ENCODE peak calls at places on chromosome 6, in eight cellular contexts. X is heart right ventricle, D is heart left ventricle, I is transverse colon, B is ascending aorta, J is right cardiac atrium, M is GM23248, P is fibroblast of lung. W is an unnamed sample.

GRCh38 chr6:97669191-97669651 is 386.2 kb upstream of the MMS22L start:
- DNase-seq in I (no peak), P (peak; percentile 49), D (peak; percentile 42), M (peak; percentile 46), X (peak; percentile 27), J (peak; percentile 61), B (no peak), W (no peak)

GRCh38 chr6:16748028-16748319 is 13.3 kb downstream of the ATXN1 start:
- DNase-seq in M (no peak), I (no peak), B (no peak), J (no peak), D (no peak), P (no peak), X (no peak), W (no peak)

GRCh38 chr6:23339268-23339667 is 769.9 kb downstream of the HDGFL1 start:
- DNase-seq in X (no peak), M (no peak), B (no peak), P (no peak), D (no peak), I (no peak), J (no peak), W (no peak)

GRCh38 chr6:112233864-112234263 is 20.5 kb downstream of the LAMA4 start:
- DNase-seq in M (peak; percentile 95), D (peak; percentile 47), I (no peak), J (no peak), P (peak; percentile 84), B (no peak), X (no peak), W (no peak)

GRCh38 chr6:45185403-45186251 is 142.5 kb upstream of the RUNX2 start:
- DNase-seq in D (no peak), I (no peak), M (no peak), J (no peak), B (no peak), P (peak; percentile 17), X (no peak), W (no peak)

GRCh38 chr6:126826315-126826714 is 292.2 kb upstream of the RSPO3 start:
- DNase-seq in P (peak; percentile 37), J (no peak), M (peak; percentile 32), D (no peak), X (no peak), I (no peak), B (no peak), W (no peak)

GRCh38 chr6:5517781-5518180 is 256.5 kb downstream of the FARS2 start:
- DNase-seq in D (no peak), P (no peak), I (no peak), X (no peak), J (no peak), M (no peak), B (no peak), W (no peak)

GRCh38 chr6:35401514-35401913 is 50.6 kb upstream of the FANCE start:
- DNase-seq in X (no peak), I (no peak), D (no peak), J (no peak), P (no peak), M (no peak), B (no peak), W (no peak)

GRCh38 chr6:164216368-164216767 is 801.9 kb downstream of the QKI start:
- DNase-seq in B (no peak), P (no peak), J (no peak), X (no peak), I (no peak), D (no peak), M (no peak), W (no peak)

GRCh38 chr6:137657351-137657911 is 163.2 kb upstream of the OLIG3 start:
- DNase-seq in B (no peak), I (no peak), M (no peak), J (no peak), P (no peak), D (no peak), X (no peak), W (no peak)

GRCh38 chr6:129672883-129673631 is 36.9 kb downstream of the ARHGAP18 start:
- DNase-seq in B (no peak), J (no peak), P (peak; percentile 91), D (no peak), M (peak; percentile 80), X (no peak), I (no peak), W (no peak)

GRCh38 chr6:80541186-80541585 is 434.7 kb downstream of the BCKDHB start:
- DNase-seq in M (peak; percentile 87), B (no peak), J (no peak), I (no peak), X (no peak), D (no peak), P (peak; percentile 96), W (no peak)

GRCh38 chr6:61586934-61587537 is 699.0 kb downstream of the KHDRBS2 start:
- DNase-seq in D (peak; percentile 32), X (no peak), J (peak; percentile 46), M (no peak), B (no peak), I (no peak), P (no peak), W (no peak)

GRCh38 chr6:15296249-15296648 is 50.4 kb downstream of the JARID2 start:
- DNase-seq in X (no peak), D (no peak), P (no peak), M (no peak), I (no peak), B (no peak), J (no peak), W (no peak)

GRCh38 chr6:15301179-15302006 is 55.5 kb downstream of the JARID2 start:
- DNase-seq in X (no peak), I (no peak), M (no peak), D (no peak), P (no peak), B (no peak), J (no peak), W (no peak)

GRCh38 chr6:15297895-15298590 is 52.2 kb downstream of the JARID2 start:
- DNase-seq in P (no peak), D (no peak), X (no peak), B (no peak), I (no peak), M (peak; percentile 45), J (no peak), W (no peak)

GRCh38 chr6:15296735-15297134 is 50.9 kb downstream of the JARID2 start:
- DNase-seq in P (no peak), I (no peak), J (no peak), B (no peak), D (no peak), X (no peak), M (no peak), W (no peak)

DNA sequence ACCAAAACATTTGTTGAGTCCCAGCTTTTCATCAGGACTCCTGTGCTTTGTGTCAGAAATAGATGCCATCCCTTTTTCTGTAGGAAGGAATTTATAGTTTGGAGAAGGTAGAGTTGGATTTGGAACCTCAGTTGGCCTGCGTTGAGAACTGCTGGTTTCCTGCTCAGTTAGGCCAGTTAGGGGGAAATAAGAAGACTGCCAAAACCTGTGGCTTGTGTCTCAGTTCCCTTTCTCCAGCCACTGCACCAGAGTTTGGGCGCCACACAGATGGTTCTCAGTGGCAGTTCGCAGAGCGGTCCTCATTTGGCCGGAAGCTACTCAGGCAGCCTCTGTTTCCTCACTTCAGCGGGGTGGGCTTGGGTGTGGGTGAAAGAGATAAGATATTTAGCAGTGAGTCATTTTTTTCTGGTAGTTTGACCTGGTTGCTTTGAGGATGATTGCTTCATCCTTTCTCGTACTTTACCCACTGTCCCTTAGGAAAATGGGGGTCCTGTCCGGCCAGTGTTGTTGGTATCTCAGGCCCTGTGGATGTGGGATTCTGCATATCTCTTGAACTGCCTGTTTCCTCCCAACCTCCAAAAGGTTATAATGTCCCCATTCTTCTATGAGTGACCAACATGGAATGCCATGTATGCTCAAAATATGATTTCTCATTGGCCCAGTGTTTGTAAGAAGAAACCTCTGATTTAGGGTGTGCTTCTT is 53.7 kb downstream of the JARID2 start:
- DNase-seq in D (peak; percentile 63), I (peak; percentile 63), J (peak; percentile 75), X (peak; percentile 34), B (no peak), P (peak; percentile 61), M (peak; percentile 48), W (peak; percentile 31)
- H3K4me3 ChIP-seq in D (no peak overlapping the region), I (no peak overlapping the region), J (no peak overlapping the region), X (no peak overlapping the region), B (no peak overlapping the region), P (no peak overlapping the region), M (no peak overlapping the region), W (no peak overlapping the region)

DNA sequence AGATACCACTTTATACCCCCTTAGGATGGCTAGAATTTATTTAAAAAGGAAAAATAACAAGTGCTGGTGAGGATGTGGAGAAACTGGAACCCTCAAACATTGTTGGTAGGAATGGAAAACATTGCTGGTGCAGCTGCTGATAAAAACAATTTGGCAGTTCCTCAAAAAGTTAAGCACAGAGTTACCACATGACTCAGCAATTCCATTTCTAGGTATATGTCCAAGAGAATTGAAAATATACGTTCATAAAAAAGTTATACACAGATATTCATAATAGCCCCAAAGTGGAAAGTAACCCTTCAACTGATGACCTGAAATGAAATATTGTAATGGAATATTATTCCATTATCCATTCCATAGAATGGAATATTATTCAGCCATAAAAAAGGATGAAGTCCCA is 55.0 kb downstream of the CD83 start:
- DNase-seq in X (no peak), J (no peak), B (no peak), M (no peak), P (peak; percentile 16), D (no peak), I (no peak), W (no peak)
- H3K9me3 ChIP-seq in X (peaks cover 7% of the 10 kb centered on the region), J (peaks cover 2% of the 10 kb centered on the region), B (peaks cover 8% of the 10 kb centered on the region), M (no peaks in the 10 kb centered on the region), P (no peaks in the 10 kb centered on the region), D (peaks cover 32% of the 10 kb centered on the region), I (peaks cover 14% of the 10 kb centered on the region), W (no peaks in the 10 kb centered on the region)

GRCh38 chr6:21157186-21157929 is 436.2 kb upstream of the SOX4 start:
- DNase-seq in P (no peak), D (no peak), J (no peak), I (no peak), B (no peak), M (no peak), X (no peak), W (no peak)

GRCh38 chr6:21163110-21163837 is 430.3 kb upstream of the SOX4 start:
- DNase-seq in J (no peak), B (no peak), M (peak; percentile 35), D (no peak), X (no peak), I (no peak), P (peak; percentile 93), W (no peak)

GRCh38 chr6:21158873-21159272 is 434.7 kb upstream of the SOX4 start:
- DNase-seq in X (no peak), P (no peak), B (no peak), J (no peak), I (no peak), M (no peak), D (no peak), W (no peak)

GRCh38 chr6:21159465-21159864 is 434.1 kb upstream of the SOX4 start:
- DNase-seq in J (no peak), B (no peak), P (no peak), M (no peak), D (no peak), X (no peak), I (no peak), W (no peak)

GRCh38 chr6:21158149-21158548 is 435.4 kb upstream of the SOX4 start:
- DNase-seq in M (no peak), B (no peak), P (no peak), J (no peak), I (no peak), D (no peak), X (no peak), W (no peak)
- H3K27ac ChIP-seq in M (no peak overlapping the region), B (no peak overlapping the region), P (no peak overlapping the region), J (no peak overlapping the region), I (no peak overlapping the region), D (no peak overlapping the region), X (no peak overlapping the region), W (no peak overlapping the region)

GRCh38 chr6:33419580-33420492 is at the start of gene SYNGAP1:
- DNase-seq in J (peak; percentile 91), B (no peak), M (peak; percentile 63), X (peak; percentile 70), P (peak; percentile 74), D (peak; percentile 69), I (peak; percentile 58), W (no peak)
- H3K4me3 ChIP-seq in J (peak within 1 kb of the TSS; percentile 59), B (peak within 1 kb of the TSS; percentile 69), M (peak within 1 kb of the TSS; percentile 81), X (peak within 1 kb of the TSS; percentile 39), P (peak within 1 kb of the TSS; percentile 60), D (peak within 1 kb of the TSS; percentile 40), I (no peak within 1 kb of the TSS), W (peak within 1 kb of the TSS; percentile 26)

W was measured in gastrocnemius medialis.